ENCODE peak calls at places on chromosomes 1 and 21, in four cellular contexts. Z is A549, A is endothelial cell of umbilical vein, J is HepG2. L is an unnamed sample.

GRCh38 chr1:1617925-1618324 is 2.6 kb downstream of the MIB2 start:
- DNase-seq in Z (no peak), J (no peak), A (no peak), L (no peak)

GRCh38 chr1:11967028-11967547 is 13.2 kb upstream of the MFN2 start:
- DNase-seq in Z (peak), J (peak), A (peak), L (peak)

GRCh38 chr1:19356266-19356665 is 44.1 kb downstream of the SLC66A1 start:
- DNase-seq in Z (no peak), J (no peak), A (no peak), L (no peak)

GRCh38 chr1:246923900-246924299 is 7.8 kb downstream of the AHCTF1 start:
- DNase-seq in A (no peak), J (no peak), Z (no peak), L (no peak)

GRCh38 chr1:19468397-19468956 is 16.9 kb downstream of the CAPZB start:
- DNase-seq in J (peak), Z (peak), A (no peak), L (peak)

GRCh38 chr1:172837816-172838680 is 179.1 kb downstream of the FASLG start:
- DNase-seq in A (no peak), Z (no peak), J (no peak), L (no peak)

GRCh38 chr1:51331206-51332100 is 1.1 kb upstream of the TTC39A start:
- DNase-seq in Z (peak), J (peak), A (peak), L (peak)

GRCh38 chr1:61255324-61255703 is 173.0 kb downstream of the NFIA start:
- DNase-seq in A (no peak), J (no peak), Z (no peak), L (peak)

GRCh38 chr1:61442456-61443013 is 282.4 kb downstream of the TM2D1 start:
- DNase-seq in J (no peak), Z (no peak), A (peak), L (no peak)

GRCh38 chr1:220726634-220727033 is 21.5 kb upstream of the MTARC2 start:
- DNase-seq in J (no peak), Z (no peak), A (no peak), L (no peak)

GRCh38 chr1:211135342-211135950 is 1.5 kb upstream of the KCNH1 start:
- DNase-seq in Z (peak), J (peak), A (peak), L (peak)

GRCh38 chr1:109632671-109633346 is 13.2 kb downstream of the AMPD2 start:
- DNase-seq in J (no peak), A (no peak), Z (no peak), L (no peak)

GRCh38 chr1:164838786-164839185 is 279.8 kb downstream of the PBX1 start:
- DNase-seq in J (no peak), Z (no peak), A (no peak), L (no peak)

GRCh38 chr21:38948377-38948776 is 142.6 kb downstream of the ETS2 start:
- DNase-seq in A (no peak), J (no peak), Z (no peak), L (no peak)

GRCh38 chr1:69569281-69569970 is 1.7 kb downstream of the LRRC7 start:
- DNase-seq in A (peak), Z (no peak), J (no peak), L (no peak)

GRCh38 chr1:208000001-208000400 is 89.1 kb upstream of the CD34 start:
- DNase-seq in J (no peak), A (no peak), Z (no peak), L (no peak)

GRCh38 chr1:14138135-14138506 is 438.1 kb downstream of the PRDM2 start:
- DNase-seq in J (no peak), A (no peak), Z (no peak), L (no peak)

GRCh38 chr21:46038871-46039397 is 57.4 kb downstream of the COL6A1 start:
- DNase-seq in A (peak), J (no peak), Z (no peak), L (no peak)

GRCh38 chr1:151334822-151335221 is 7.6 kb upstream of the PI4KB start:
- DNase-seq in Z (no peak), J (no peak), A (no peak), L (no peak)
- TF ChIP-seq MYC in Z (no peak), J (no peak), A (no peak), L (no peak)

GRCh38 chr1:203479646-203480045 is 4.0 kb downstream of the PRELP start:
- DNase-seq in A (no peak), J (no peak), Z (no peak), L (no peak)

GRCh38 chr1:203480525-203481084 is 5.0 kb downstream of the PRELP start:
- DNase-seq in J (no peak), Z (peak), A (peak), L (no peak)

GRCh38 chr1:203478986-203479385 is 3.4 kb downstream of the PRELP start:
- DNase-seq in Z (no peak), A (no peak), J (no peak), L (no peak)

GRCh38 chr1:203481186-203481585 is 5.6 kb downstream of the PRELP start:
- DNase-seq in Z (no peak), A (no peak), J (no peak), L (no peak)

DNA sequence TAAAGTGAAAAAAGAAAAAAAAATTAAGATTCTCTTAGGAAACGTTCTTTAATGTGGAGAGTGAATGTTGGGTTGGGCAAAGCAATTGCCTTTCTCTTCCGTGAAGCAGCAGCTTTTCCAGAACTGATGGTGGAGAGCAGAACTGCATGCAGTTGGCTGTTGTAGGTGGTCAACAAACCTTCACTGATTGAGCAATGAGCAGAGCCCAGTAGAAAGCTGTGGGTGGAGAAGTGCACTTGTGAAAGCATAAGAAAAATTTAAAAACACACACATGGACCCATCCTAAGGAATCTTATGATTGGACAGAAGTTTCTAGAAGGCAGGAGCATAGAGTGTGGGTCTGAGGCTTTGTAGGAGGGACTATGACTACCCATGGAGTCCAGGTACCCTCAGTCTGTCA is 4.5 kb downstream of the PRELP start:
- DNase-seq in A (no peak), J (no peak), Z (no peak), L (no peak)
- TF ChIP-seq MYC in A (no peak), J (no peak), Z (no peak), L (no peak)

DNA sequence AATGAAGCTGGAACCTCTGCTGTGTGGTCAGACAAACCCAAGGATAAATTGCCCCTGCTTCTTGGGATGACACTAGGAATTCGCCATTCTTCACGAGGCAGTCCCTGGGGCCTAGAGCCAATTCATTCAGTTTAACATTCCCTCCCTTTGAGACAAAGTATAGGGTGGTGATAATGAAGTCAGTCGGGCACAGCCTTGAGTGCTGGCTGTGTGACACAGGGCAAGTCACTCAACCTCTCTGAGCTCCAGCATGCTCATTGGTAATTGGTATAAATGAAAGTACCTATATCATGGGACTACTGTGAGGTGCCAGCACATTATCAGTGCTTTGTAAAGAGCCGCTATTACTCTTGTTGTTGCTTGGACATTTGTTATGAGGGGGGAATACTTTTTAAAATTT is 64.9 kb upstream of the DIRAS3 start:
- DNase-seq in Z (no peak), J (no peak), A (no peak), L (no peak)
- TF ChIP-seq MYC in Z (no peak), J (no peak), A (no peak), L (no peak)

GRCh38 chr1:203873094-203873493 is 11.7 kb downstream of the SNRPE start:
- DNase-seq in Z (no peak), A (no peak), J (no peak), L (no peak)

GRCh38 chr1:203871114-203871875 is 9.9 kb downstream of the SNRPE start:
- DNase-seq in Z (peak), A (peak), J (peak), L (peak)

GRCh38 chr1:203870256-203870655 is 8.9 kb downstream of the SNRPE start:
- DNase-seq in Z (no peak), A (no peak), J (no peak), L (no peak)

DNA sequence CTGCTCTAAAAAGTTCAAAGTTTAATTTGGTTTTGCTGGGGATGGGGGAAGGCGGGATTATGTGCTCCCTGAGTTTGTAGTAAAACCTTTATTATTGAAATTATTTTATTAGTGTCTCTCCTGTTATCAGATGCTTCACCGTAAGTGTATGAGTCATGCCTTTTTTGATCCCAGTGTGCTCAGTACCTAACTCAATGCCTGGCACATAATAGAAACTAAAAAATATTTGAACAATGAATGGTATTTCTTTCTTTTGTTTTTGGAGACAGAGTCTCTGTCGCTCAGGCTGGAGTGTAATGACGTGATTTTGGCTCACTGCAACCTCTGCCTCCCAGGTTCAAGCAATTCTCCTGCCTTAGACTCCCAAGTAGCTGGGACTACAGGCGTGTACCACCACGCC is 6.4 kb downstream of the SNRPE start:
- DNase-seq in J (no peak), Z (no peak), A (no peak), L (no peak)
- TF ChIP-seq MYC in J (no peak), Z (no peak), A (no peak), L (no peak)

GRCh38 chr1:226632169-226632884 is 83.8 kb downstream of the STUM start:
- DNase-seq in Z (no peak), J (no peak), A (no peak), L (no peak)

GRCh38 chr1:226632922-226633351 is 84.4 kb downstream of the STUM start:
- DNase-seq in A (no peak), J (no peak), Z (no peak), L (peak)

GRCh38 chr1:226634611-226635246 is 86.2 kb downstream of the STUM start:
- DNase-seq in J (no peak), Z (no peak), A (no peak), L (no peak)

GRCh38 chr1:226634156-226634588 is 85.6 kb downstream of the STUM start:
- DNase-seq in A (peak), J (peak), Z (peak), L (peak)

DNA sequence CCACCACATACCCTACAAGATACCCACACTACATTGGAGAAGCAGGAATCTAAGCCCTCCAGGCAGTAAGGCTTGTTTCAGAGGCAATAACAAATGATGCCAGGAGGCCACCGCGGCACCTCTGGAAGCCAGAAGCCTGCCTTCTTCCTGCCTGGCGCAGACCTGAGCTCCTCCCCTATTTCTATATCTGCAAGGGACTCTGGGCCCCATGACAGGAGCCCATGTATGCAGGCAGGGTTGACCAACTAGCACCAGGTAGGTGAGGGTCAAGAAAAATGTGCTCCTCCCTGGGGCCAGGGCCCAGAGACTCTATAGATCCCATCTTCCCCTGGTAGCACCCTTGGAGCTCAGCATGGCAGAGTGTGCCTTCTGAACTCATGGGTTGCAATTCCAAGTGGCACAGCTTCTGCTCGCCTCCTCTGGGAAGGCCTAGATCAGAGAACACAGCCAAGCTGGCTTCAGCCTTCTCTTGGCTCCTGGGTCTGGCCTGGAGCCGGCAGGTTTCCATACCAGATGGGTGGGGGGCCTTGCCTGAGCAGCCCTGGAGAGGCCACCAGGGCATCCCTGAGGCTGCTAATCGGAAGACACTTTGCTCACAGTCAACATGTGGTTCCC is 85.1 kb downstream of the STUM start:
- DNase-seq in A (no peak), Z (no peak), J (no peak), L (no peak)
- TF ChIP-seq MYC in A (no peak), Z (no peak), J (no peak), L (no peak)